ENCODE peak calls at places on chromosomes 5 and 9, in six cellular contexts. C is H1, Z is GM12892, B is K562, O is HepG2, M is GM12878. X is an unnamed sample.

GRCh38 chr9:37971107-37971459 is 67.2 kb upstream of the SLC25A51 start:
- DNase-seq in B (no peak), M (no peak), Z (no peak), O (no peak), C (no peak), X (no peak)

GRCh38 chr9:120326076-120326693 is 253.8 kb downstream of the CDK5RAP2 start:
- DNase-seq in B (no peak), O (no peak), C (peak), M (no peak), Z (no peak), X (no peak)

GRCh38 chr5:55159763-55160492 is at the start of gene GPX8:
- DNase-seq in Z (no peak), M (no peak), O (peak), B (peak), C (no peak), X (no peak)

GRCh38 chr9:20170122-20170521 is 381.3 kb upstream of the SLC24A2 start:
- DNase-seq in O (no peak), M (no peak), B (no peak), C (no peak), Z (no peak), X (no peak)

GRCh38 chr5:122996102-122996501 is 40.4 kb downstream of the PPIC start:
- DNase-seq in M (no peak), B (no peak), O (no peak), C (no peak), Z (no peak), X (no peak)

GRCh38 chr9:6997330-6997729 is 239.6 kb downstream of the KDM4C start:
- DNase-seq in B (no peak), O (no peak), Z (no peak), C (no peak), M (no peak), X (no peak)

GRCh38 chr5:5755888-5756287 is 333.4 kb downstream of the ICE1 start:
- DNase-seq in Z (no peak), B (no peak), C (no peak), M (peak), O (no peak), X (no peak)

GRCh38 chr5:27315541-27316282 is 277.3 kb upstream of the CDH9 start:
- DNase-seq in Z (no peak), B (no peak), M (no peak), C (no peak), O (no peak), X (no peak)

GRCh38 chr5:146646441-146646840 is 130.5 kb upstream of the GPR151 start:
- DNase-seq in Z (no peak), O (no peak), B (no peak), C (no peak), M (no peak), X (no peak)

GRCh38 chr9:99948896-99949295 is 42.4 kb downstream of the STX17 start:
- DNase-seq in Z (no peak), C (no peak), B (no peak), O (no peak), M (no peak), X (no peak)

GRCh38 chr5:56815657-56816545 is 552 bp downstream of the MAP3K1 start:
- DNase-seq in C (peak), Z (peak), B (peak), M (no peak), O (no peak), X (peak)

GRCh38 chr9:133137451-133138231 is 16.6 kb upstream of the RALGDS start:
- DNase-seq in M (no peak), O (no peak), Z (no peak), B (peak), C (no peak), X (no peak)

GRCh38 chr5:61974680-61975079 is 331.3 kb upstream of the KIF2A start:
- DNase-seq in C (no peak), Z (no peak), B (no peak), M (no peak), O (no peak), X (no peak)

GRCh38 chr5:101678494-101679193 is 617.4 kb downstream of the SLCO4C1 start:
- DNase-seq in M (peak), C (peak), O (peak), Z (no peak), B (peak), X (no peak)

GRCh38 chr5:82640901-82641300 is 362.7 kb upstream of the RPS23 start:
- DNase-seq in Z (no peak), M (no peak), C (no peak), O (no peak), B (no peak), X (no peak)

GRCh38 chr5:135223891-135224625 is 175.0 kb downstream of the MACROH2A1 start:
- DNase-seq in B (no peak), M (no peak), O (no peak), Z (no peak), C (no peak), X (no peak)

GRCh38 chr5:134819404-134819963 is 26.3 kb upstream of the C5orf24 start:
- DNase-seq in B (no peak), M (no peak), O (no peak), C (no peak), Z (no peak), X (no peak)

GRCh38 chr9:32671333-32671732 is 35.9 kb upstream of the TAF1L start:
- DNase-seq in B (no peak), C (no peak), M (no peak), Z (no peak), O (no peak), X (no peak)

GRCh38 chr5:178205749-178206047 is 1.4 kb downstream of the HNRNPAB start:
- DNase-seq in B (no peak), Z (no peak), M (no peak), O (no peak), C (no peak), X (no peak)
- TF ChIP-seq POLR2A in B (peak), Z (no peak), M (no peak), O (no peak), C (no peak), X (no peak)

DNA sequence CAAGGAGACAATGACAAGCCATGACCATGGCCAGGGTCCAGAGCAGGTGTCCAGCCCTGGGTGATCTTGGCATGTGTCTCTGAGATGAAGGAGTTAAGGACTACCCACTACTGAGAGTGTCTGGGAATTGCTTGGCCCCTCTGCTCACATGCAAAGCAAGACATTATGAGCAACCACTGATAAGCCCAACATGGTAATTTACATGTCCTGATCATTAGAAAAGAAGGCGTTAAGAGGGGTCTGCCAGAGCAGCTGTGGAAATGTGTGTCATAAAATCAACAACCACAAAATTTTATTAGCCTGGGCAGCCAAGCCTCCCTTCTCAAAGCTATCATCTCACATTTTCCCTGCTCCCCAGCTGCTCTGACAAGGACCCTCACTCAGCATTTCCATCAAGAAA is 351.0 kb downstream of the SPOCK1 start:
- DNase-seq in C (no peak), Z (no peak), M (no peak), O (no peak), B (no peak), X (no peak)
- TF ChIP-seq TAF1 in C (no peak), Z (no peak), M (no peak), O (no peak), B (no peak), X (no peak)

GRCh38 chr9:129495422-129496186 is 125.3 kb downstream of the C9orf50 start:
- DNase-seq in B (peak), O (peak), Z (peak), M (no peak), C (peak), X (peak)

GRCh38 chr9:129497837-129498450 is 123.0 kb downstream of the C9orf50 start:
- DNase-seq in B (no peak), C (no peak), Z (no peak), M (no peak), O (no peak), X (no peak)

GRCh38 chr9:129494113-129494789 is 126.7 kb downstream of the C9orf50 start:
- DNase-seq in Z (no peak), M (no peak), B (no peak), O (no peak), C (no peak), X (no peak)

GRCh38 chr9:129497064-129497836 is 123.7 kb downstream of the C9orf50 start:
- DNase-seq in B (no peak), M (no peak), O (no peak), Z (no peak), C (no peak), X (no peak)

GRCh38 chr9:129496187-129497063 is 124.5 kb downstream of the C9orf50 start:
- DNase-seq in O (peak), B (peak), M (no peak), Z (no peak), C (peak), X (no peak)
- TF ChIP-seq POLR2A in O (no peak), B (no peak), M (no peak), Z (no peak), C (no peak), X (no peak)

DNA sequence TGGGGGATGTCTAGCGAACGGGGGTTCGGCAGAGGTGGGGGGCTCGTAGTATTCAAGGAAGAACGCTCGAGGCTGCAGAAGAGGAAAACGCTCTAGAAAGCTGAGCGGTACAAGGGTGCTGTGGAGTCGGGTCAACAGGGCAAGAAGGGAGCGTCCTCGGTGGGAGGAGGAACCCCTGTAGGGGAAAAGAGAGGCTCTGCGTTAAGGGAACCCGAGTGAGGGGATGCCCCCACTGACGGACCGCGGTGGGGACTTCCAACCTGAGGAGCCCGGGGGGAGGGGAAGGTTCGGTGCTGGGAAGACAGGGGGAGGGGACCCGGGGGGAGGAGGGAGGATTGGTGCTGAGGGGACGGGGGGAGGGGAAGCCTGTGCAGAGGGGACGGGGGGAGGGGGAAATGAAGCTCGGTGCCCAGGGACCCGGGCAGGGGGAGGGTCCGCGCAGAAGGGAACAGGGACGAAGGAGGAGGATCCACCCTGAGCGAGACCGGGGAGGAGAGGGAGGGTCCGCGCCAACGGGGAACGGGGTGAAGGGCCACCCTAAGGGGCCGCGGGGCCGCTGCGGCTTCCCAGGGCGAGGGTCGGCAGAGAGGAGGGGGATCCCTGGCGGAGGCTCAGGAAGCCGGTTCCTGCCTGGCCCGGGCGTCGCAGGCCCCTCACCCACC is 621 bp downstream of the NR6A1 start:
- DNase-seq in B (peak), Z (no peak), M (no peak), O (no peak), C (no peak), X (no peak)
- TF ChIP-seq TAF1 in B (peak), Z (no peak), M (no peak), O (no peak), C (no peak), X (no peak)